ENCODE peak calls at places on chromosomes 2 and 18, in eight cellular contexts. L is coronary artery, H is GM12892, W is NB4, Z is amygdala, D is prostate gland, J is breast epithelium, R is HL-60. A is an unnamed sample.

GRCh38 chr18:59460060-59460395 is 101.0 kb upstream of the LMAN1 start:
- DNase-seq in L (no peak), H (no peak), W (no peak), Z (no peak), D (no peak), J (no peak), R (no peak), A (no peak)

GRCh38 chr2:176181551-176181950 is 6.9 kb upstream of the HOXD1 start:
- DNase-seq in L (no peak), H (no peak), W (no peak), Z (no peak), D (no peak), J (no peak), R (no peak), A (no peak)

GRCh38 chr18:12278765-12279682 is 24.9 kb downstream of the CIDEA start:
- DNase-seq in L (peak), H (no peak), W (no peak), Z (peak), D (peak), J (peak), R (no peak), A (peak)

GRCh38 chr2:104043864-104044263 is 810.1 kb upstream of the POU3F3 start:
- DNase-seq in L (no peak), H (no peak), W (no peak), Z (no peak), D (no peak), J (no peak), R (no peak), A (no peak)

GRCh38 chr2:584863-585823 is 92.1 kb downstream of the TMEM18 start:
- DNase-seq in L (peak), H (no peak), W (peak), Z (no peak), D (no peak), J (peak), R (peak), A (no peak)

GRCh38 chr2:61620244-61621159 is 82.3 kb upstream of the XPO1 start:
- DNase-seq in L (no peak), H (no peak), W (peak), Z (no peak), D (no peak), J (no peak), R (peak), A (no peak)

GRCh38 chr2:16525265-16525887 is 140.3 kb downstream of the CYRIA start:
- DNase-seq in L (no peak), H (no peak), W (peak), Z (no peak), D (no peak), J (no peak), R (peak), A (no peak)

GRCh38 chr2:212154392-212154791 is 384.2 kb downstream of the ERBB4 start:
- DNase-seq in L (no peak), H (no peak), W (no peak), Z (no peak), D (no peak), J (no peak), R (no peak), A (no peak)

GRCh38 chr18:24600076-24600654 is 139.7 kb downstream of the HRH4 start:
- DNase-seq in L (no peak), H (peak), W (peak), Z (no peak), D (peak), J (no peak), R (peak), A (no peak)

GRCh38 chr2:158024288-158024898 is 77.3 kb upstream of the UPP2 start:
- DNase-seq in L (no peak), H (no peak), W (peak), Z (peak), D (peak), J (peak), R (peak), A (no peak)

A was measured in posterior vena cava.